ENCODE peak calls at places on chromosomes 13 and 19, in seven cellular contexts. T is HS-5; F is GM12865; V is naive thymus-derived CD8-positive, alpha-beta T cell; C is keratinocyte; J is cardiac fibroblast; R is brain microvascular endothelial cell. O is an unnamed sample.
A peak's percentile ranks its signal among the peaks of the same experiment; 100 is the strongest.

GRCh38 chr19:23440207-23440606 is 44.9 kb upstream of the ZNF91 start:
- DNase-seq in T (no peak), F (no peak), V (no peak), C (no peak), J (no peak), R (no peak), O (peak; percentile 26)

GRCh38 chr13:32851083-32852064 is 164.8 kb upstream of the KL start:
- DNase-seq in T (no peak), F (no peak), V (no peak), C (no peak), J (no peak), R (peak; percentile 27), O (no peak)

GRCh38 chr19:13012690-13013608 is 17.7 kb downstream of the NFIX start:
- DNase-seq in T (peak; percentile 65), F (peak; percentile 35), V (peak; percentile 40), C (no peak), J (peak; percentile 65), R (no peak), O (no peak)

GRCh38 chr13:40434516-40435397 is 231.7 kb downstream of the FOXO1 start:
- DNase-seq in T (no peak), F (peak; percentile 50), V (peak; percentile 14), C (no peak), J (no peak), R (no peak), O (no peak)

GRCh38 chr19:18418725-18419194 is 438 bp upstream of the SSBP4 start:
- DNase-seq in T (no peak), F (no peak), V (no peak), C (no peak), J (no peak), R (no peak), O (no peak)

GRCh38 chr13:28268800-28269223 is 130.5 kb downstream of the PAN3 start:
- DNase-seq in T (no peak), F (peak; percentile 90), V (no peak), C (no peak), J (no peak), R (no peak), O (no peak)

GRCh38 chr13:79196366-79196765 is 209.7 kb downstream of the RBM26 start:
- DNase-seq in T (no peak), F (no peak), V (no peak), C (no peak), J (no peak), R (no peak), O (no peak)

GRCh38 chr19:4866595-4867424 is 657 bp downstream of the PLIN3 start:
- DNase-seq in T (no peak), F (peak; percentile 65), V (peak; percentile 39), C (no peak), J (peak; percentile 53), R (no peak), O (peak; percentile 24)

GRCh38 chr19:41694831-41695635 is 7.0 kb upstream of the CEACAM7 start:
- DNase-seq in T (no peak), F (no peak), V (no peak), C (no peak), J (no peak), R (no peak), O (no peak)

GRCh38 chr19:18541992-18542935 is 1.1 kb downstream of the FKBP8 start:
- DNase-seq in T (no peak), F (peak; percentile 19), V (peak; percentile 16), C (no peak), J (peak; percentile 14), R (no peak), O (peak; percentile 7)

GRCh38 chr13:73341748-73342147 is 282.9 kb downstream of the KLF5 start:
- DNase-seq in T (peak; percentile 62), F (no peak), V (no peak), C (no peak), J (peak; percentile 34), R (peak; percentile 11), O (no peak)

GRCh38 chr13:20851844-20852402 is 50.6 kb downstream of the XPO4 start:
- DNase-seq in T (no peak), F (no peak), V (no peak), C (no peak), J (no peak), R (no peak), O (no peak)

GRCh38 chr13:20193142-20193923 is 595 bp upstream of the GJB2 start:
- DNase-seq in T (no peak), F (no peak), V (peak; percentile 27), C (no peak), J (no peak), R (no peak), O (no peak)

GRCh38 chr19:42879613-42880012 is at the start of gene PSG1:
- DNase-seq in T (no peak), F (no peak), V (no peak), C (no peak), J (no peak), R (no peak), O (no peak)

GRCh38 chr19:11382898-11383705 is 1.0 kb downstream of the EPOR start:
- DNase-seq in T (no peak), F (peak; percentile 52), V (peak; percentile 37), C (no peak), J (peak; percentile 41), R (no peak), O (peak; percentile 68)

GRCh38 chr19:46958542-46958941 is 61.1 kb upstream of the NPAS1 start:
- DNase-seq in T (peak; percentile 56), F (peak; percentile 44), V (no peak), C (no peak), J (peak; percentile 64), R (peak; percentile 72), O (no peak)

GRCh38 chr19:16970821-16971220 is 55.8 kb downstream of the CPAMD8 start:
- DNase-seq in T (no peak), F (no peak), V (no peak), C (no peak), J (no peak), R (no peak), O (no peak)